ENCODE peak calls at places on chromosome 3, in eight cellular contexts. K is tibial nerve, M is ovary, L is uterus, Y is IMR-90, U is endothelial cell of umbilical vein, C is A549, H is K562. R is an unnamed sample.

GRCh38 chr3:129732200-129732876 is 125.9 kb upstream of the PLXND1 start:
- DNase-seq in M (no peak), U (no peak), K (no peak), H (no peak), C (no peak), Y (peak; percentile 75), L (no peak), R (no peak)

GRCh38 chr3:19022546-19022945 is 125.8 kb upstream of the KCNH8 start:
- DNase-seq in L (no peak), C (no peak), K (no peak), Y (no peak), H (no peak), M (no peak), U (no peak), R (no peak)

GRCh38 chr3:63993653-63994079 is 29.6 kb downstream of the PSMD6 start:
- DNase-seq in K (peak; percentile 49), M (peak; percentile 44), L (peak; percentile 75), H (peak; percentile 57), C (peak; percentile 64), Y (peak; percentile 76), U (peak; percentile 71), R (no peak)

GRCh38 chr3:164779816-164780215 is 298.5 kb downstream of the SI start:
- DNase-seq in Y (no peak), H (no peak), C (no peak), K (no peak), L (no peak), U (no peak), M (no peak), R (no peak)

GRCh38 chr3:121228971-121229370 is 316.8 kb downstream of the POLQ start:
- DNase-seq in Y (no peak), C (no peak), H (no peak), K (no peak), M (no peak), U (no peak), L (no peak), R (no peak)

GRCh38 chr3:60803812-60804211 is 447.4 kb downstream of the FHIT start:
- DNase-seq in K (no peak), C (no peak), M (no peak), L (no peak), H (no peak), U (no peak), Y (no peak), R (no peak)

GRCh38 chr3:185200639-185201038 is 47.8 kb upstream of the C3orf70 start:
- DNase-seq in M (no peak), K (no peak), L (no peak), H (peak; percentile 16), C (no peak), Y (peak; percentile 79), U (peak; percentile 58), R (no peak)

GRCh38 chr3:53807117-53807521 is 39.1 kb downstream of the CHDH start:
- DNase-seq in U (no peak), K (no peak), Y (no peak), C (no peak), L (no peak), M (no peak), H (no peak), R (no peak)

GRCh38 chr3:107829185-107829584 is 261.6 kb downstream of the CD47 start:
- DNase-seq in K (no peak), C (no peak), L (no peak), U (no peak), M (no peak), Y (no peak), H (no peak), R (no peak)

GRCh38 chr3:58370407-58370806 is 37.7 kb downstream of the PXK start:
- DNase-seq in L (no peak), K (no peak), U (no peak), H (no peak), Y (no peak), C (no peak), M (no peak), R (no peak)

GRCh38 chr3:58369876-58370275 is 37.2 kb downstream of the PXK start:
- DNase-seq in M (no peak), C (no peak), U (no peak), H (no peak), K (no peak), Y (no peak), L (no peak), R (no peak)

GRCh38 chr3:58366699-58367098 is 34.0 kb downstream of the PXK start:
- DNase-seq in H (no peak), K (no peak), U (no peak), M (no peak), Y (peak; percentile 34), C (no peak), L (no peak), R (no peak)

DNA sequence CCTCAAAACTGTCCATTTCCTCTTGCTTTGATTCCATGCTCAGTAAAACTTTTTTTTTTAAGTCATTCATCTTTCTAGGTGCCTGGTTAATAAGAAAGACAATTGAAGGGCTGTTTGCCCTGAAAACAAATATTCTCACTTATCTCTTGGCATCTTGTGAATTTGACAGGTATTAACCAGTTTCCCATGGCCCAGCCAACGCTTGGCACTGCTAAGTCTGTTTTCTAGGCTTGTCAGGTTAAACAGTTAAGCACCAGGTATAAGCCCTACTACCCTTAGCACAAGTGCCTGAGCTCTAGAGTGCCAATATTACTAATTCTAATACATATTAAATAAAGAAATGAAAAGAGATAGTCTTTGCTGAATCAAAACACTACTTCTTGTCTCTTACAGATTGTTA is 36.3 kb downstream of the PXK start:
- DNase-seq in C (no peak), U (no peak), Y (no peak), H (no peak), K (no peak), M (no peak), L (no peak), R (no peak)
- H3K4me1 ChIP-seq in C (no peaks in the 10 kb centered on the region), U (no peaks in the 10 kb centered on the region), Y (no peaks in the 10 kb centered on the region), H (no peaks in the 10 kb centered on the region), K (no peaks in the 10 kb centered on the region), M (no peaks in the 10 kb centered on the region), L (no peaks in the 10 kb centered on the region), R (peaks cover 7% of the 10 kb centered on the region)

GRCh38 chr3:96814581-96815567 is at the start of gene EPHA6:
- DNase-seq in K (no peak), L (no peak), M (peak; percentile 17), H (no peak), C (no peak), U (no peak), Y (no peak), R (no peak)

GRCh38 chr3:96813134-96813819 is 1.1 kb upstream of the EPHA6 start:
- DNase-seq in U (peak; percentile 59), L (peak; percentile 29), C (peak; percentile 63), M (peak; percentile 78), K (peak; percentile 33), H (peak; percentile 0), Y (peak; percentile 30), R (peak; percentile 81)

DNA sequence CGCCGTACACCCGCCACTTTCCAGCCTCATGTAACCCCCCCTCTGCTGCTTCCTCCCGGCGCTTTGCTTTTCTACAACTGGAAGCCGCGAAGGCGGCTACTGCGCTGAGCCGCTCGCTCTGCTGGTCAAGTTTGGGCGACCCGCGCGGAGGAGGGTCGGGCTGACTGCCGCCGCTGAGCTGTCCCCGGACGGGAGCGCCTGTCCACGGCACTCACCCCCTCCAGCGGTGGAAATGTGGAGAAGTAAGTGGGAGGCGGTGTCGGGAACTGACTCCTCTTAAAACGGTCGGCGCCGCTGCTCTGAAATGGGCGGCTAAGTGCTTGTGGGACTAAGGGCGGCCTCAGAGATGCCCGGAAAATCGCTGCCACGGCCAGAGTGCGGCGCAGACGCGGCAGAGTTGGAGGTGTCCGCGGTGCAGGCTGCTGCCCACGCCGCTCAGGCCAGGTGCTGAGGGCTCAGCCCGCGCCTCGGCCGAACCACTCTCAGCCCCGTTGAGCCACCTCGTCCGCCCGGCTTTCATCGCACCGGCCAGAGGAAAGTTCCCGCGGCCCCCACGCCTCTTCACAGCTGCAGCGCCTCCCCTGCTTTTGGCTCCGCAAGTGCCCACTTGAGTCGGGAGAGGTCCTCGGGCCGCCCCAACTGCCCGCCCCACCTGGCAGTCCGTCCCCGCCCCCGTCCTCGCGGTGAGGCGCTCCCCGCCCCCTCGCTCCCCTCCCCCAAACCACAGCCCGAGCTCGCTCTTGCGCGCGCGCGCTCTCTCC is 394 bp upstream of the EPHA6 start:
- DNase-seq in M (peak; percentile 78), U (peak; percentile 43), Y (peak; percentile 7), C (peak; percentile 31), L (no peak), H (no peak), K (no peak), R (peak; percentile 80)
- TF ChIP-seq CTCF in M (peak; percentile 7), U (no peak), Y (peak; percentile 18), C (no peak), L (no peak), H (no peak), K (no peak), R (no peak)

DNA sequence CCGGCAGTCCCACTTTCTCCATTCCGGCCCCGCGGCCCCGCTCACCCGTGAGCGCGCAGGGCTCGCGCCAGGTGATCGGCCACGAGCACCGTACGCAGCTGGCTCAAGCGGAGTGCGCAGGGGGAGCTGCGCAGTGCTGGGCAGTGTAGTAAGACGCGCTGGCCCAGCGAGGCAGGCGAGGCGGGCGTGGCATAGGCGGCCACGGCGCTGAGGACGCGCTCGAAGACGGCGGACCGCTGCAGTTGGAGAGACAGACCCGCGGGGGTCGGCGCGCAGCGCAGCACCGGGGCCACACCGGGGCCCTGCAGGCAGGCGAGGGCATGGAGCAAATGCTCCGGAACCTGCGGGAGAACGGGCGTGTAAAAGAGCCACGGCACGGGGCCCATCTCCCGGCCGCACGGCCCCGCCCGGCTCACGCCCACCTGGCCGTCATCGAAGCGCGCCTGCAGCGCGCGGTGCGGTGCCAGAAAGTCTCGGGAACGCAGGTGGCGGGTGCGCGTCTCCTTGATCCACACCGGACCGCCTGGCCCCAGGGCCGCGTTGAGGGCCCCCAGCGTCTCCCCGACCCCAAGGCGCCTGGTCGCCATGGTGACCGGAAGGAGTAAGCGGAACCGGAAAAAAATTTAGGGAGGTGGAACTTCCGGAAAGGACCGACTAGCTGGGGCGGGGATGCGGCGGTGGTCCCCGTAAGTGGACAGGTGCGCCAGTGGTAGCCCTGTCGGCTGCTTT is at the start of gene DALRD3:
- DNase-seq in C (peak; percentile 33), U (peak; percentile 68), H (peak; percentile 89), L (peak; percentile 61), K (peak; percentile 51), Y (peak; percentile 51), M (peak; percentile 67), R (peak; percentile 84)
- TF ChIP-seq POLR2A in C (peak; percentile 40), U (peak; percentile 70), H (peak; percentile 43), L (peak; percentile 4), K (peak; percentile 41), Y (peak; percentile 55), M (peak; percentile 52), R (peak; percentile 30)

DNA sequence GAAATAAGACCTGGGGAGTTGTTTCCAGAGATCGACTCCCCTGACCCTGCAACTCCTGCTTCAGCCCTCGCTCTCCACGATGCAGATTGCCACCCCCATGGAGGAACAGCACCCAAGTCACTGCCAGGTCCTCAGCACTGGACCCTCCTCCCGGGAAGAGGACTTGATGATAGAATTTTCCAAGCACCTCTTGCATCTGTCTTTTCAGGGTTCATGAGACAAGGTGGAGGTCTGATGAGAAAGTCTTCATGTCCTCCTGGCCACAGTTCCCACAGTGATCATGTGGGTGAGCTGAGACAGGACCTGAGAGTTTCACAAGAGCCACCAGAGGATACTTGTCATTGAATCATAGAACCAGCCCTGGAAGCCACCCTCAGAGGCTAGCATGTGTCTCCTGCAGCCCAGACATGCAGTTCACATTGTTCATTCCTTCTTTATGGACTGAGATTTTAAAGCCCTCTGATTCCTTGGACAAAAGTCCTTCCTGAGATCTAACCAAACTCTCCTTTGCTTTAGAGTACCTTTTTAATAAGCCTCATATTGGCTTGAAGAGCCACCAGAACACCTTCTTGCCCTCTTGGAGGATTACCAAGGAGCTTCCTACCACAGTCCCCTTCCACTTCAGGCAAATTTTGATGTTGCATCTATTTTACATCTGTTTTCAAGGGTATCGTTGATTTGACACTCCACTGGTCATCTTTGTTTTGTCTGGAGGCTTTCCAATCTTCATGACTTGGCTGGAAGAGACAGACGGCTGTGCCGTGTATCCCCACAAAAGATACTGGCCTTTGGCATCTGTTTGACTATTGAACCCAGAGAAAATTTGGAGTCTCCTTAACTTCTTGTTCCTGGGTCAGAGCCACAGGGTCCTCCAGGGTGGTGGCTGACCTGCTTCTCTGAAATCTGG is 224.8 kb upstream of the BHLHE40 start:
- DNase-seq in K (no peak), L (no peak), H (no peak), C (no peak), Y (no peak), U (no peak), M (no peak), R (no peak)
- H3K4me1 ChIP-seq in K (peaks cover 19% of the 10 kb centered on the region), L (peaks cover 20% of the 10 kb centered on the region), H (peaks cover 37% of the 10 kb centered on the region), C (peaks cover 34% of the 10 kb centered on the region), Y (peaks cover 4% of the 10 kb centered on the region), U (peaks cover 22% of the 10 kb centered on the region), M (peaks cover 17% of the 10 kb centered on the region), R (peaks cover 53% of the 10 kb centered on the region)